ENCODE peak calls at places on chromosomes 7 and 10, in six cellular contexts. B is mesenchymal stem cell, E is mesendoderm, R is IMR-90, C is H9, X is trophoblast cell. L is an unnamed sample. For H3K4me1, the result is how much of the 10 kb centered on the place peaks cover.

GRCh38 chr7:6026011-6026819 is 5.0 kb upstream of the ANKRD61 start:
- DNase-seq in X (no peak), R (peak), E (peak), B (peak), C (peak), L (no peak)

GRCh38 chr7:44375236-44375699 is 49.9 kb upstream of the CAMK2B start:
- DNase-seq in R (no peak), B (no peak), C (peak), X (no peak), E (peak), L (no peak)

GRCh38 chr10:126639084-126639483 is 31.4 kb downstream of the C10orf90 start:
- DNase-seq in C (no peak), X (no peak), B (no peak), R (no peak), E (no peak), L (no peak)

GRCh38 chr10:89207181-89207800 is at the start of gene CH25H:
- DNase-seq in X (peak), B (peak), E (peak), C (peak), R (peak), L (peak)

GRCh38 chr10:89301721-89302445 is at the start of gene IFIT2:
- DNase-seq in B (peak), C (no peak), R (peak), X (peak), E (no peak), L (no peak)

GRCh38 chr7:235576-236395 is 43.4 kb downstream of the FAM20C start:
- DNase-seq in B (no peak), X (peak), R (no peak), E (no peak), C (no peak), L (no peak)

GRCh38 chr7:158530800-158531609 is 56.6 kb downstream of the PTPRN2 start:
- DNase-seq in C (no peak), X (no peak), E (no peak), R (no peak), B (no peak), L (no peak)

GRCh38 chr7:23220690-23221305 is 25.8 kb upstream of the GPNMB start:
- DNase-seq in E (no peak), C (no peak), R (no peak), B (no peak), X (no peak), L (no peak)

GRCh38 chr7:142785841-142786250 is 15.1 kb downstream of the PRSS2 start:
- DNase-seq in R (no peak), C (peak), B (no peak), X (no peak), E (peak), L (no peak)

GRCh38 chr10:104937528-104937927 is 296.4 kb downstream of the SORCS3 start:
- DNase-seq in B (no peak), E (peak), C (no peak), R (peak), X (no peak), L (no peak)

GRCh38 chr10:24385776-24386175 is 176.8 kb downstream of the KIAA1217 start:
- DNase-seq in X (no peak), C (no peak), E (no peak), B (peak), R (peak), L (no peak)

GRCh38 chr7:77811895-77812685 is 13.5 kb downstream of the PHTF2 start:
- DNase-seq in B (peak), X (peak), E (peak), R (peak), C (no peak), L (no peak)

GRCh38 chr7:119377-120163 is 72.8 kb upstream of the FAM20C start:
- DNase-seq in X (no peak), B (peak), R (no peak), C (no peak), E (no peak), L (no peak)

GRCh38 chr10:4391683-4392082 is 434.3 kb upstream of the AKR1E2 start:
- DNase-seq in X (no peak), B (no peak), R (no peak), E (peak), C (no peak), L (peak)

GRCh38 chr10:75952093-75952492 is 520.7 kb downstream of the LRMDA start:
- DNase-seq in B (no peak), C (no peak), X (no peak), E (no peak), R (no peak), L (no peak)

GRCh38 chr7:111256391-111256790 is 165.5 kb downstream of the LRRN3 start:
- DNase-seq in E (no peak), B (no peak), X (no peak), R (no peak), C (no peak), L (no peak)

GRCh38 chr7:23864984-23865383 is 155.0 kb downstream of the STK31 start:
- DNase-seq in R (peak), E (no peak), X (no peak), B (peak), C (no peak), L (no peak)

GRCh38 chr7:54179321-54180029 is 362.7 kb upstream of the VSTM2A start:
- DNase-seq in R (no peak), E (no peak), B (no peak), C (no peak), X (peak), L (no peak)

GRCh38 chr10:43049081-43049551 is 27.8 kb upstream of the RET start:
- DNase-seq in X (peak), C (no peak), R (no peak), E (no peak), B (no peak), L (no peak)

GRCh38 chr10:43045631-43046287 is 31.1 kb upstream of the RET start:
- DNase-seq in B (no peak), E (no peak), X (no peak), C (peak), R (no peak), L (no peak)

GRCh38 chr10:43046288-43046991 is 30.4 kb upstream of the RET start:
- DNase-seq in R (no peak), C (peak), X (no peak), B (no peak), E (no peak), L (no peak)

GRCh38 chr10:43048301-43049051 is 28.4 kb upstream of the RET start:
- DNase-seq in R (peak), X (peak), B (peak), E (no peak), C (no peak), L (no peak)

DNA sequence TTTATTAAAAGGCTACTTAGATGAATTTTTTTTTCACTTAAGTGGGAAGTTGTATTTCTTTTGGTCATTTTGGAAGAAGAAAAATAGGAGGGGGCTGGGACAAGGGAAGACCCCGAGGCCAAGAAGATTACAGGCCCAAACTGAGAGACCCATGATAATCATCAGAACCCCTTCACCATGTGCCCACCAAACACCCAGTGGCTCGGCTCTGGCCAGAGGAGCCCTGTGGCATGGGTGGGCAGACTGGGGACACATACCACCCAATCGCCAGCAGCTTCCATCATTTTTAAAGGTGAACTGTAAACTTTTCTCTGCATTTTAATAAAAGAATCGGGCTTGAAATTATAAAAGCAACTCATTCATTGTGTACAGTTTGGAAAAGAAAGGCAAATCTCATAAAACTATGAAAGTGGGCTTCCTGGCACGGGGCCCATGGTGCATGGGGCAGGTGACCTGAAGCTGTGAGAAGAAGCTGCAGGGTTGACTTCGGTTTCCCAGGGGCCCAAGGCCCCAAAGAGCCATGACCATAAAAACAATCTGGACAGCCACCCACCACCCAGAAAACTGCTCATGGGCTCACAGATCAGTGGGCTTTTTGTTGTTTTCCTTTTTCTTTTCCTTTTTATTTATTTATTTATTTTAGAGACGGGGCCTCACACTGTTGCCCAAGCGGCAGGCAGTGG is 29.4 kb upstream of the RET start:
- DNase-seq in B (no peak), E (no peak), R (no peak), C (no peak), X (no peak), L (no peak)
- H3K4me1 ChIP-seq in B (under half), E (under half), R (under half), C (under half), X (under half), L (under half)

DNA sequence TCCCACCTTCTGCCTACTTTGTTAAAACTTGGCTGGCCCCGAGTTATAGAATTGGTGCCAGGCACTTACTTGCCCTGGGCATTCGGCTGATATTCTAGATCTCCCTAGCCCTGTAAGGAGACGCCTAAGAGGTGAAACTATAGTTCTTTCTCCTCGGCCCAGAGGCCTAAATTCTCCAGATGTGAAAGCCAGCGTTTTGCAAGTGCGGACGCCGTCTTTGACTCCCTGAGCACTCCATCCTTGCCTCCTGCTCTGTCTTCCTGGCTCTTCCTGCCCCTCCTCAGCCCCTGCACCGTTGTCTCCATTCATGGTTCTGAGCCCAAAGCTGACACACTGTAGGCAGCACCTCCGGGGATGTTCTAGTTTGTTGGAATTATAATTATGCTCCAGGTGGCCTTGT is 11.2 kb downstream of the SMKR1 start:
- DNase-seq in X (no peak), R (no peak), C (no peak), E (no peak), B (no peak), L (no peak)
- H2BK5ac ChIP-seq in X (no peak), R (no peak), C (no peak), E (no peak), B (no peak), L (no peak)

GRCh38 chr7:135501402-135501801 is 8.5 kb downstream of the CNOT4 start:
- DNase-seq in E (no peak), B (peak), R (peak), X (no peak), C (no peak), L (no peak)
- H3K4me1 ChIP-seq in E (under half), B (under half), R (under half), X (under half), C (under half), L (under half)

GRCh38 chr7:101245147-101245668 is 327 bp upstream of the FIS1 start:
- DNase-seq in C (no peak), X (no peak), B (no peak), E (no peak), R (no peak), L (no peak)
- H2BK5ac ChIP-seq in C (no peak), X (no peak), B (no peak), E (no peak), R (no peak), L (no peak)

GRCh38 chr7:1450987-1451386 is 8.3 kb downstream of the MICALL2 start:
- DNase-seq in C (no peak), X (no peak), B (no peak), R (no peak), E (no peak), L (no peak)
- H3K4me1 ChIP-seq in C (under half), X (under half), B (half or more), R (under half), E (under half), L (under half)

DNA sequence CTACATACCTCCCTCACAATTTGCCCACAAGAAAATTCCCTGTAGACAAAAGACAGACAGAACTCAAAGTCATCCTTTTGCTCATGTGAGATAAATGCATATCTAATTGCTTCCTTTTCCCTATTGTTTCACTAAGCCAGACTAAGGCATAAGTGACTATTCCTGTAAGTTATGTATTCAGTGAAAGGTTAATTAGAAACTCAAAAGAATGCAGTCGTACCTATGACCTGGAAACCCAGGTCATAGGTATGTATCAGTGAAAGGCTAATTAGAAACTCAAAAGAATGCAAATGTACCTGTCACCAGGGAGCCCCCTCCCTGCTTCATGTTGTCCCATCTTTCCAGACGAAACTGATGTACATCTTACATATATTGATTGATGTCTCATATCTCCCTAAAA is 10.3 kb upstream of the GARS1 start:
- DNase-seq in R (no peak), E (peak), X (no peak), B (no peak), C (no peak), L (no peak)
- H2BK5ac ChIP-seq in R (no peak), E (no peak), X (no peak), B (no peak), C (no peak), L (no peak)